ENCODE peak calls at places on chromosomes 5 and 9, in eight cellular contexts. D is T follicular helper cell, B is tibial artery, S is pancreas, E is GM20000, G is iris pigment epithelial cell, V is T-cell, J is T-helper 17 cell. F is an unnamed sample.

GRCh38 chr9:112012026-112012902 is 115.7 kb downstream of the UGCG start:
- DNase-seq in D (no peak), B (peak), S (peak), E (peak), G (peak), V (no peak), J (no peak), F (no peak)

GRCh38 chr9:78781681-78782080 is 484.8 kb downstream of the PSAT1 start:
- DNase-seq in D (no peak), B (no peak), S (no peak), E (no peak), G (no peak), V (no peak), J (no peak), F (no peak)

GRCh38 chr5:143923634-143924265 is 111.8 kb downstream of the HMHB1 start:
- DNase-seq in D (no peak), B (no peak), S (no peak), E (no peak), G (peak), V (no peak), J (no peak), F (no peak)

GRCh38 chr5:151213803-151214613 is 9.9 kb downstream of the CCDC69 start:
- DNase-seq in D (peak), B (peak), S (peak), E (peak), G (peak), V (peak), J (peak), F (no peak)

GRCh38 chr9:130694205-130694604 is 625 bp downstream of the EXOSC2 start:
- DNase-seq in D (no peak), B (no peak), S (no peak), E (no peak), G (peak), V (no peak), J (no peak), F (no peak)

GRCh38 chr9:137969008-137969407 is 91.4 kb downstream of the CACNA1B start:
- DNase-seq in D (no peak), B (peak), S (no peak), E (no peak), G (no peak), V (no peak), J (no peak), F (peak)

GRCh38 chr5:56415356-56415765 is 182.2 kb upstream of the ANKRD55 start:
- DNase-seq in D (no peak), B (peak), S (no peak), E (peak), G (peak), V (no peak), J (no peak), F (no peak)

GRCh38 chr5:80370394-80370793 is 37.5 kb upstream of the ZFYVE16 start:
- DNase-seq in D (no peak), B (no peak), S (no peak), E (no peak), G (no peak), V (no peak), J (no peak), F (no peak)

GRCh38 chr5:43065384-43066230 is 25.5 kb upstream of the ANXA2R start:
- DNase-seq in D (peak), B (peak), S (peak), E (no peak), G (peak), V (peak), J (peak), F (no peak)

GRCh38 chr5:61293051-61293450 is 39.0 kb upstream of the ZSWIM6 start:
- DNase-seq in D (no peak), B (no peak), S (peak), E (no peak), G (no peak), V (no peak), J (no peak), F (no peak)

GRCh38 chr9:7228786-7229185 is 471.0 kb downstream of the KDM4C start:
- DNase-seq in D (no peak), B (no peak), S (no peak), E (no peak), G (no peak), V (no peak), J (no peak), F (no peak)

GRCh38 chr5:112948455-112948854 is 26.4 kb upstream of the REEP5 start:
- DNase-seq in D (no peak), B (no peak), S (no peak), E (no peak), G (peak), V (no peak), J (no peak), F (no peak)

GRCh38 chr5:51382759-51383493 is at the start of gene ISL1:
- DNase-seq in D (no peak), B (no peak), S (peak), E (no peak), G (peak), V (no peak), J (no peak), F (peak)

GRCh38 chr9:35903049-35903448 is 3.0 kb upstream of the HRCT1 start:
- DNase-seq in D (no peak), B (no peak), S (no peak), E (peak), G (peak), V (peak), J (no peak), F (no peak)

GRCh38 chr5:111954516-111955337 is 197.7 kb upstream of the NREP start:
- DNase-seq in D (no peak), B (no peak), S (no peak), E (peak), G (peak), V (no peak), J (no peak), F (no peak)

GRCh38 chr5:43728581-43728980 is 125.6 kb downstream of the NNT start:
- DNase-seq in D (no peak), B (no peak), S (no peak), E (no peak), G (no peak), V (no peak), J (no peak), F (no peak)

GRCh38 chr5:32642276-32643002 is 57.1 kb downstream of the SUB1 start:
- DNase-seq in D (no peak), B (no peak), S (no peak), E (no peak), G (peak), V (no peak), J (no peak), F (no peak)

GRCh38 chr5:16382047-16382446 is 83.6 kb downstream of the ZNF622 start:
- DNase-seq in D (no peak), B (no peak), S (no peak), E (no peak), G (no peak), V (no peak), J (no peak), F (no peak)

GRCh38 chr5:123802298-123802951 is 290.4 kb downstream of the CSNK1G3 start:
- DNase-seq in D (no peak), B (no peak), S (no peak), E (no peak), G (no peak), V (no peak), J (no peak), F (no peak)

GRCh38 chr9:30713279-30713678 is 1671.2 kb upstream of the ACO1 start:
- DNase-seq in D (no peak), B (no peak), S (no peak), E (no peak), G (no peak), V (no peak), J (no peak), F (no peak)

GRCh38 chr9:89865981-89866380 is 261.2 kb downstream of the GADD45G start:
- DNase-seq in D (no peak), B (peak), S (no peak), E (no peak), G (no peak), V (no peak), J (no peak), F (no peak)

GRCh38 chr9:21239917-21240316 is at the start of gene IFNA14:
- DNase-seq in D (no peak), B (no peak), S (no peak), E (no peak), G (no peak), V (no peak), J (no peak), F (no peak)

GRCh38 chr5:139378101-139378825 is 4.8 kb downstream of the SLC23A1 start:
- DNase-seq in D (no peak), B (no peak), S (no peak), E (peak), G (no peak), V (no peak), J (no peak), F (no peak)

GRCh38 chr5:66655395-66656324 is 59.5 kb downstream of the MAST4 start:
- DNase-seq in D (no peak), B (no peak), S (no peak), E (no peak), G (peak), V (no peak), J (no peak), F (no peak)

GRCh38 chr5:17805426-17805825 is 171.2 kb downstream of the TAF11L14 start:
- DNase-seq in D (no peak), B (no peak), S (no peak), E (no peak), G (peak), V (no peak), J (no peak), F (no peak)

GRCh38 chr9:17810728-17811634 is 232.1 kb downstream of the SH3GL2 start:
- DNase-seq in D (no peak), B (no peak), S (peak), E (peak), G (peak), V (no peak), J (no peak), F (peak)

GRCh38 chr5:124662261-124662781 is 84.1 kb downstream of the ZNF608 start:
- DNase-seq in D (no peak), B (no peak), S (no peak), E (no peak), G (no peak), V (no peak), J (no peak), F (no peak)

GRCh38 chr5:93099902-93100347 is 481.1 kb downstream of the NR2F1-AS1 start:
- DNase-seq in D (no peak), B (no peak), S (no peak), E (no peak), G (no peak), V (no peak), J (no peak), F (no peak)

GRCh38 chr5:112689510-112689909 is 48.2 kb upstream of the APC start:
- DNase-seq in D (no peak), B (no peak), S (no peak), E (no peak), G (peak), V (no peak), J (no peak), F (no peak)

GRCh38 chr9:106400950-106401349 is 462.0 kb upstream of the ZNF462 start:
- DNase-seq in D (no peak), B (no peak), S (no peak), E (no peak), G (no peak), V (no peak), J (no peak), F (no peak)

GRCh38 chr5:53479656-53480473 is 564 bp upstream of the FST start:
- DNase-seq in D (no peak), B (peak), S (peak), E (peak), G (peak), V (peak), J (no peak), F (peak)

GRCh38 chr5:88883059-88883565 is at the start of gene MEF2C:
- DNase-seq in D (no peak), B (peak), S (peak), E (peak), G (peak), V (no peak), J (no peak), F (peak)

GRCh38 chr5:135442387-135443256 is 4.5 kb downstream of the DCANP1 start:
- DNase-seq in D (no peak), B (no peak), S (no peak), E (no peak), G (no peak), V (no peak), J (no peak), F (peak)

GRCh38 chr9:36092509-36093215 is 43.9 kb upstream of the GLIPR2 start:
- DNase-seq in D (no peak), B (no peak), S (no peak), E (peak), G (peak), V (peak), J (peak), F (no peak)

GRCh38 chr5:57346336-57346735 is 136.3 kb downstream of the ACTBL2 start:
- DNase-seq in D (no peak), B (no peak), S (no peak), E (no peak), G (peak), V (no peak), J (no peak), F (no peak)

GRCh38 chr9:35520404-35520790 is 30.5 kb downstream of the RUSC2 start:
- DNase-seq in D (no peak), B (no peak), S (no peak), E (no peak), G (peak), V (no peak), J (no peak), F (no peak)

GRCh38 chr5:1294839-1295649 is at the start of gene TERT:
- DNase-seq in D (peak), B (no peak), S (no peak), E (peak), G (no peak), V (peak), J (peak), F (no peak)

GRCh38 chr9:135805422-135806022 is 101.8 kb downstream of the CAMSAP1 start:
- DNase-seq in D (no peak), B (no peak), S (no peak), E (no peak), G (no peak), V (no peak), J (no peak), F (no peak)

F was measured in mesothelial cell of epicardium.